ENCODE peak calls at places on chromosomes 5 and 9, in eight cellular contexts. One of them, this sample, is unnamed.

GRCh38 chr5:159047081-159047480 is 52.6 kb downstream of the EBF1 start:
- DNase-seq in Calu3: no peak
- DNase-seq in cardiac muscle cell: peak
- DNase-seq in IMR-90: peak
- DNase-seq in choroid plexus epithelial cell: peak
- DNase-seq in nephron progenitor cell: no peak
- DNase-seq in endothelial cell: no peak
- DNase-seq in fibroblast of lung: peak
- DNase-seq in this sample: peak

GRCh38 chr5:125011982-125012381 is 265.5 kb upstream of the ZNF608 start:
- DNase-seq in Calu3: no peak
- DNase-seq in cardiac muscle cell: no peak
- DNase-seq in IMR-90: no peak
- DNase-seq in choroid plexus epithelial cell: no peak
- DNase-seq in nephron progenitor cell: no peak
- DNase-seq in endothelial cell: no peak
- DNase-seq in fibroblast of lung: no peak
- DNase-seq in this sample: no peak

GRCh38 chr9:126146254-126147145 is 180.1 kb upstream of the MVB12B start:
- DNase-seq in Calu3: peak
- DNase-seq in cardiac muscle cell: no peak
- DNase-seq in IMR-90: no peak
- DNase-seq in choroid plexus epithelial cell: peak
- DNase-seq in nephron progenitor cell: peak
- DNase-seq in endothelial cell: peak
- DNase-seq in fibroblast of lung: no peak
- DNase-seq in this sample: peak

GRCh38 chr5:84378420-84378819 is 6.3 kb downstream of the EDIL3 start:
- DNase-seq in Calu3: no peak
- DNase-seq in cardiac muscle cell: peak
- DNase-seq in IMR-90: peak
- DNase-seq in choroid plexus epithelial cell: peak
- DNase-seq in nephron progenitor cell: no peak
- DNase-seq in endothelial cell: no peak
- DNase-seq in fibroblast of lung: peak
- DNase-seq in this sample: no peak

GRCh38 chr5:138874771-138875628 is at the start of gene LRRTM2:
- DNase-seq in Calu3: no peak
- DNase-seq in cardiac muscle cell: peak
- DNase-seq in IMR-90: peak
- DNase-seq in choroid plexus epithelial cell: peak
- DNase-seq in nephron progenitor cell: no peak
- DNase-seq in endothelial cell: no peak
- DNase-seq in fibroblast of lung: peak
- DNase-seq in this sample: no peak

GRCh38 chr9:126549246-126550006 is 64.3 kb upstream of the LMX1B start:
- DNase-seq in Calu3: no peak
- DNase-seq in cardiac muscle cell: no peak
- DNase-seq in IMR-90: no peak
- DNase-seq in choroid plexus epithelial cell: no peak
- DNase-seq in nephron progenitor cell: no peak
- DNase-seq in endothelial cell: no peak
- DNase-seq in fibroblast of lung: no peak
- DNase-seq in this sample: no peak

GRCh38 chr5:34717426-34718327 is 61.5 kb downstream of the RAI14 start:
- DNase-seq in Calu3: no peak
- DNase-seq in cardiac muscle cell: peak
- DNase-seq in IMR-90: peak
- DNase-seq in choroid plexus epithelial cell: peak
- DNase-seq in nephron progenitor cell: peak
- DNase-seq in endothelial cell: peak
- DNase-seq in fibroblast of lung: peak
- DNase-seq in this sample: no peak

GRCh38 chr5:68381060-68381459 is 165.5 kb downstream of the PIK3R1 start:
- DNase-seq in Calu3: no peak
- DNase-seq in cardiac muscle cell: no peak
- DNase-seq in IMR-90: no peak
- DNase-seq in choroid plexus epithelial cell: no peak
- DNase-seq in nephron progenitor cell: no peak
- DNase-seq in endothelial cell: no peak
- DNase-seq in fibroblast of lung: no peak
- DNase-seq in this sample: no peak

GRCh38 chr5:96852769-96853168 is 23.5 kb upstream of the ERAP2 start:
- DNase-seq in Calu3: no peak
- DNase-seq in cardiac muscle cell: no peak
- DNase-seq in IMR-90: peak
- DNase-seq in choroid plexus epithelial cell: no peak
- DNase-seq in nephron progenitor cell: no peak
- DNase-seq in endothelial cell: no peak
- DNase-seq in fibroblast of lung: peak
- DNase-seq in this sample: no peak

GRCh38 chr5:1709186-1709803 is 90.3 kb downstream of the MRPL36 start:
- DNase-seq in Calu3: no peak
- DNase-seq in cardiac muscle cell: no peak
- DNase-seq in IMR-90: no peak
- DNase-seq in choroid plexus epithelial cell: no peak
- DNase-seq in nephron progenitor cell: peak
- DNase-seq in endothelial cell: no peak
- DNase-seq in fibroblast of lung: no peak
- DNase-seq in this sample: no peak

GRCh38 chr5:139470821-139471300 is at the start of gene SMIM33:
- DNase-seq in Calu3: no peak
- DNase-seq in cardiac muscle cell: no peak
- DNase-seq in IMR-90: no peak
- DNase-seq in choroid plexus epithelial cell: no peak
- DNase-seq in nephron progenitor cell: no peak
- DNase-seq in endothelial cell: no peak
- DNase-seq in fibroblast of lung: no peak
- DNase-seq in this sample: no peak

GRCh38 chr9:105842023-105842644 is 147.8 kb downstream of the TMEM38B start:
- DNase-seq in Calu3: peak
- DNase-seq in cardiac muscle cell: peak
- DNase-seq in IMR-90: peak
- DNase-seq in choroid plexus epithelial cell: peak
- DNase-seq in nephron progenitor cell: peak
- DNase-seq in endothelial cell: peak
- DNase-seq in fibroblast of lung: peak
- DNase-seq in this sample: peak

GRCh38 chr9:15244001-15244441 is 63.0 kb downstream of the TTC39B start:
- DNase-seq in Calu3: no peak
- DNase-seq in cardiac muscle cell: peak
- DNase-seq in IMR-90: peak
- DNase-seq in choroid plexus epithelial cell: peak
- DNase-seq in nephron progenitor cell: no peak
- DNase-seq in endothelial cell: no peak
- DNase-seq in fibroblast of lung: peak
- DNase-seq in this sample: no peak

GRCh38 chr5:98587166-98587565 is 186.3 kb upstream of the RGMB start:
- DNase-seq in Calu3: no peak
- DNase-seq in cardiac muscle cell: no peak
- DNase-seq in IMR-90: no peak
- DNase-seq in choroid plexus epithelial cell: no peak
- DNase-seq in nephron progenitor cell: no peak
- DNase-seq in endothelial cell: no peak
- DNase-seq in fibroblast of lung: no peak
- DNase-seq in this sample: no peak

GRCh38 chr9:81574399-81574798 is 114.9 kb downstream of the TLE1 start:
- DNase-seq in Calu3: no peak
- DNase-seq in cardiac muscle cell: peak
- DNase-seq in IMR-90: peak
- DNase-seq in choroid plexus epithelial cell: peak
- DNase-seq in nephron progenitor cell: no peak
- DNase-seq in endothelial cell: no peak
- DNase-seq in fibroblast of lung: peak
- DNase-seq in this sample: no peak

GRCh38 chr5:171961117-171961516 is 45.3 kb downstream of the FBXW11 start:
- DNase-seq in Calu3: no peak
- DNase-seq in cardiac muscle cell: peak
- DNase-seq in IMR-90: no peak
- DNase-seq in choroid plexus epithelial cell: no peak
- DNase-seq in nephron progenitor cell: no peak
- DNase-seq in endothelial cell: no peak
- DNase-seq in fibroblast of lung: no peak
- DNase-seq in this sample: no peak

GRCh38 chr5:54959673-54960418 is 25.5 kb downstream of the ESM1 start:
- DNase-seq in Calu3: peak
- DNase-seq in cardiac muscle cell: peak
- DNase-seq in IMR-90: no peak
- DNase-seq in choroid plexus epithelial cell: peak
- DNase-seq in nephron progenitor cell: peak
- DNase-seq in endothelial cell: peak
- DNase-seq in fibroblast of lung: no peak
- DNase-seq in this sample: peak

GRCh38 chr9:69308217-69308931 is 16.6 kb upstream of the ENTREP1 start:
- DNase-seq in Calu3: no peak
- DNase-seq in cardiac muscle cell: no peak
- DNase-seq in IMR-90: no peak
- DNase-seq in choroid plexus epithelial cell: no peak
- DNase-seq in nephron progenitor cell: no peak
- DNase-seq in endothelial cell: no peak
- DNase-seq in fibroblast of lung: no peak
- DNase-seq in this sample: no peak

GRCh38 chr5:65395526-65396155 is 86.1 kb downstream of the ADAMTS6 start:
- DNase-seq in Calu3: no peak
- DNase-seq in cardiac muscle cell: peak
- DNase-seq in IMR-90: peak
- DNase-seq in choroid plexus epithelial cell: peak
- DNase-seq in nephron progenitor cell: no peak
- DNase-seq in endothelial cell: no peak
- DNase-seq in fibroblast of lung: peak
- DNase-seq in this sample: peak

GRCh38 chr9:96009690-96010477 is 134.4 kb downstream of the ERCC6L2 start:
- DNase-seq in Calu3: no peak
- DNase-seq in cardiac muscle cell: no peak
- DNase-seq in IMR-90: no peak
- DNase-seq in choroid plexus epithelial cell: peak
- DNase-seq in nephron progenitor cell: no peak
- DNase-seq in endothelial cell: no peak
- DNase-seq in fibroblast of lung: peak
- DNase-seq in this sample: no peak

GRCh38 chr9:84670106-84670800 is 724 bp downstream of the NTRK2 start:
- DNase-seq in Calu3: peak
- DNase-seq in cardiac muscle cell: peak
- DNase-seq in IMR-90: no peak
- DNase-seq in choroid plexus epithelial cell: no peak
- DNase-seq in nephron progenitor cell: peak
- DNase-seq in endothelial cell: peak
- DNase-seq in fibroblast of lung: peak
- DNase-seq in this sample: no peak

GRCh38 chr9:97419315-97419867 is 7.5 kb downstream of the TDRD7 start:
- DNase-seq in Calu3: no peak
- DNase-seq in cardiac muscle cell: peak
- DNase-seq in IMR-90: peak
- DNase-seq in choroid plexus epithelial cell: peak
- DNase-seq in nephron progenitor cell: no peak
- DNase-seq in endothelial cell: no peak
- DNase-seq in fibroblast of lung: peak
- DNase-seq in this sample: peak

GRCh38 chr5:178252258-178252657 is 19.7 kb upstream of the PHYKPL start:
- DNase-seq in Calu3: no peak
- DNase-seq in cardiac muscle cell: no peak
- DNase-seq in IMR-90: no peak
- DNase-seq in choroid plexus epithelial cell: no peak
- DNase-seq in nephron progenitor cell: no peak
- DNase-seq in endothelial cell: no peak
- DNase-seq in fibroblast of lung: no peak
- DNase-seq in this sample: no peak

GRCh38 chr9:36450110-36450732 is 50.2 kb upstream of the RNF38 start:
- DNase-seq in Calu3: peak
- DNase-seq in cardiac muscle cell: peak
- DNase-seq in IMR-90: peak
- DNase-seq in choroid plexus epithelial cell: peak
- DNase-seq in nephron progenitor cell: peak
- DNase-seq in endothelial cell: peak
- DNase-seq in fibroblast of lung: peak
- DNase-seq in this sample: peak
- TF ChIP-seq CTCF in Calu3: no peak
- TF ChIP-seq CTCF in cardiac muscle cell: peak
- TF ChIP-seq CTCF in IMR-90: peak
- TF ChIP-seq CTCF in choroid plexus epithelial cell: peak
- TF ChIP-seq CTCF in nephron progenitor cell: peak
- TF ChIP-seq CTCF in endothelial cell: peak
- TF ChIP-seq CTCF in fibroblast of lung: peak
- TF ChIP-seq CTCF in this sample: peak

DNA sequence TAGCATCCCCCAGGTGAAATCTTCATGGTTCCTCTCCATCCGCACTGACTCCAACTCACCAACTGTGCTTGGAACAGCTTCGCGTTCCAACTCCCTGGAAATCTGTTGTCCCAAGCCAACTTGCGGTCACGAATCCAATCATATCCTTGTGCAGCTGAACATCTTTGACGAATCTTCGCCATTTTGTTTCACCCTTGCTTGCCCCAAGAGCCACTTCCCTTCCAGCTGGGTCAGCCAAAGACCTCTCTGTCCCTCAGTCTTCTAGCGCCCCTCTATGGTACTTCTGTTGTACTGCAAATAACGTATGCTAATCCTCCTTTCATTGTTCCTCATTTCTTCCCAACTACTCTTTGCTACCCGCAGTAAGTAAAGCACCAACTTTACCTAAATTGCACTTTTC is 61.0 kb upstream of the TARS1 start:
- DNase-seq in Calu3: no peak
- DNase-seq in cardiac muscle cell: peak
- DNase-seq in IMR-90: peak
- DNase-seq in choroid plexus epithelial cell: peak
- DNase-seq in nephron progenitor cell: peak
- DNase-seq in endothelial cell: peak
- DNase-seq in fibroblast of lung: no peak
- DNase-seq in this sample: peak
- TF ChIP-seq CTCF in Calu3: no peak
- TF ChIP-seq CTCF in cardiac muscle cell: peak
- TF ChIP-seq CTCF in IMR-90: peak
- TF ChIP-seq CTCF in choroid plexus epithelial cell: peak
- TF ChIP-seq CTCF in nephron progenitor cell: peak
- TF ChIP-seq CTCF in endothelial cell: peak
- TF ChIP-seq CTCF in fibroblast of lung: peak
- TF ChIP-seq CTCF in this sample: peak

GRCh38 chr9:114047717-114048116 is 30.4 kb downstream of the AMBP start:
- DNase-seq in Calu3: peak
- DNase-seq in cardiac muscle cell: peak
- DNase-seq in IMR-90: no peak
- DNase-seq in choroid plexus epithelial cell: peak
- DNase-seq in nephron progenitor cell: no peak
- DNase-seq in endothelial cell: no peak
- DNase-seq in fibroblast of lung: no peak
- DNase-seq in this sample: peak
- TF ChIP-seq CTCF in Calu3: no peak
- TF ChIP-seq CTCF in cardiac muscle cell: peak
- TF ChIP-seq CTCF in IMR-90: peak
- TF ChIP-seq CTCF in choroid plexus epithelial cell: peak
- TF ChIP-seq CTCF in nephron progenitor cell: no peak
- TF ChIP-seq CTCF in endothelial cell: peak
- TF ChIP-seq CTCF in fibroblast of lung: peak
- TF ChIP-seq CTCF in this sample: no peak

GRCh38 chr5:168422431-168422830 is 63.8 kb upstream of the RARS1 start:
- DNase-seq in Calu3: no peak
- DNase-seq in cardiac muscle cell: no peak
- DNase-seq in IMR-90: no peak
- DNase-seq in choroid plexus epithelial cell: peak
- DNase-seq in nephron progenitor cell: no peak
- DNase-seq in endothelial cell: no peak
- DNase-seq in fibroblast of lung: no peak
- DNase-seq in this sample: peak
- TF ChIP-seq CTCF in Calu3: no peak
- TF ChIP-seq CTCF in cardiac muscle cell: peak
- TF ChIP-seq CTCF in IMR-90: peak
- TF ChIP-seq CTCF in choroid plexus epithelial cell: peak
- TF ChIP-seq CTCF in nephron progenitor cell: no peak
- TF ChIP-seq CTCF in endothelial cell: no peak
- TF ChIP-seq CTCF in fibroblast of lung: peak
- TF ChIP-seq CTCF in this sample: peak

This sample was measured in MCF 10A.